ENCODE peak calls at places on chromosomes 12 and 14, in four cellular contexts. M is stomach, A is A549, U is WERI-Rb-1. H is an unnamed sample.

GRCh38 chr12:96099986-96100385 is 64.6 kb upstream of the LTA4H start:
- DNase-seq in M (no peak), A (no peak), U (no peak), H (peak)

GRCh38 chr14:95424533-95424932 is 91.9 kb downstream of the SYNE3 start:
- DNase-seq in M (no peak), A (no peak), U (no peak), H (no peak)

GRCh38 chr14:21311614-21312013 is 31.7 kb downstream of the RPGRIP1 start:
- DNase-seq in M (no peak), A (no peak), U (no peak), H (no peak)

GRCh38 chr12:64080319-64081008 is 141.6 kb downstream of the KICS2 start:
- DNase-seq in M (peak), A (peak), U (no peak), H (no peak)

GRCh38 chr12:54370218-54370730 is 6.0 kb upstream of the GPR84 start:
- DNase-seq in M (peak), A (peak), U (peak), H (peak)

GRCh38 chr14:23602181-23603095 is 23.8 kb upstream of the JPH4 start:
- DNase-seq in M (no peak), A (no peak), U (no peak), H (no peak)

GRCh38 chr14:100187247-100187833 is 27.9 kb upstream of the DEGS2 start:
- DNase-seq in M (peak), A (no peak), U (no peak), H (no peak)

GRCh38 chr14:89432226-89432625 is 15.2 kb upstream of the FOXN3 start:
- DNase-seq in M (no peak), A (no peak), U (no peak), H (no peak)

GRCh38 chr14:59044707-59045106 is 143.8 kb upstream of the DAAM1 start:
- DNase-seq in M (no peak), A (no peak), U (no peak), H (peak)

GRCh38 chr12:5716221-5716620 is 228.8 kb downstream of the ANO2 start:
- DNase-seq in M (no peak), A (no peak), U (no peak), H (no peak)

GRCh38 chr12:31518680-31519227 is 72.2 kb downstream of the DENND5B start:
- DNase-seq in M (no peak), A (peak), U (no peak), H (no peak)

GRCh38 chr14:55721353-55721752 is 141.3 kb downstream of the KTN1 start:
- DNase-seq in M (no peak), A (peak), U (no peak), H (peak)

GRCh38 chr12:14239350-14239934 is 126.0 kb upstream of the ATF7IP start:
- DNase-seq in M (no peak), A (peak), U (peak), H (peak)

GRCh38 chr14:101927859-101928258 is 36.5 kb upstream of the DYNC1H1 start:
- DNase-seq in M (peak), A (no peak), U (no peak), H (peak)

GRCh38 chr14:21267886-21268611 is 1.2 kb downstream of the HNRNPC start:
- DNase-seq in M (no peak), A (no peak), U (no peak), H (no peak)

GRCh38 chr12:111117017-111117416 is 196.6 kb upstream of the MYL2 start:
- DNase-seq in M (no peak), A (no peak), U (no peak), H (no peak)

GRCh38 chr12:53969588-53970259 is 3.2 kb upstream of the HOXC11 start:
- DNase-seq in M (no peak), A (no peak), U (no peak), H (no peak)

GRCh38 chr12:99658950-99659349 is 11.4 kb downstream of the GARIN6 start:
- DNase-seq in M (no peak), A (peak), U (no peak), H (peak)

GRCh38 chr12:18752280-18752920 is 14.5 kb downstream of the CAPZA3 start:
- DNase-seq in M (no peak), A (peak), U (no peak), H (no peak)

GRCh38 chr14:99549684-99550083 is 54.3 kb downstream of the CCDC85C start:
- DNase-seq in M (no peak), A (no peak), U (no peak), H (no peak)

GRCh38 chr12:59834659-59835474 is 239.0 kb downstream of the SLC16A7 start:
- DNase-seq in M (no peak), A (peak), U (no peak), H (peak)

GRCh38 chr14:100488057-100488456 is 99.2 kb downstream of the BEGAIN start:
- DNase-seq in M (no peak), A (no peak), U (no peak), H (no peak)

GRCh38 chr14:103931422-103931821 is 3.2 kb downstream of the TDRD9 start:
- DNase-seq in M (no peak), A (no peak), U (no peak), H (peak)

GRCh38 chr12:96198970-96199369 is 4.8 kb downstream of the ELK3 start:
- DNase-seq in M (no peak), A (peak), U (no peak), H (peak)

GRCh38 chr12:70839544-70839943 is 81.0 kb downstream of the PTPRR start:
- DNase-seq in M (no peak), A (no peak), U (no peak), H (no peak)

GRCh38 chr12:109710747-109711595 is 2.7 kb upstream of the FAM222A start:
- DNase-seq in M (no peak), A (peak), U (no peak), H (no peak)

GRCh38 chr12:86117711-86118110 is 138.5 kb downstream of the MGAT4C start:
- DNase-seq in M (no peak), A (peak), U (no peak), H (no peak)

DNA sequence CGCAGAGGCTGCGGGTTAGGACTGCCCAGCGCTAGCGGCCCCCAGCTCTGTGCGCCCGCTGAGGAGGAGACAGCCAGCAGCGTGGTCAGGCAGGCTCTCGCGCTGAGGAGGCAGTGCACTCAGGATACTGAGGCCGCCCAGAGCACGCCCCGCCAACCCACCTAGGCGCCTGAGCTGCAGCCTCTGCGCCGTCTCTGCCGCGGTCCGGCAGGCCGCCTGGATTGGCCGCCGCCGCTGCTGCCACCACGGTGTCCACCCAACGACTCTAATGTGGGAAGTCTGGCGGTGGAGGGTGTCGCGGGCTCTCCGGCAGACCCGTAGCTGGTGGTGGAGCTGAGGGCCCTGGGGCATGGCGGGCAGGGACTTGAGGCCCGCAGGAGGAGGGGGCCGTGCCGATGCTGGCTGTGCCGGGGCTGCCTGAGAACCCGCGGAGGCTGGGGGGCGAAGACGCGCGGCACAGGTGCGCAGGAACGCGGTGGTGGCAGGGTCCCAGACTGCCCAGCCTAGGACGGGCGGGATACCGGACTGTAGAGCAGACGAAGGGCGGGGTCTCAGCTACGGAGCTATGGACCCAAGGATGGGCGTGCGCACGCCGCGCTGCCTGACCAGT is 69.9 kb downstream of the ASCL4 start:
- DNase-seq in M (peak), A (no peak), U (peak), H (no peak)
- H3K4me3 ChIP-seq in M (peak), A (no peak), U (peak), H (no peak)

DNA sequence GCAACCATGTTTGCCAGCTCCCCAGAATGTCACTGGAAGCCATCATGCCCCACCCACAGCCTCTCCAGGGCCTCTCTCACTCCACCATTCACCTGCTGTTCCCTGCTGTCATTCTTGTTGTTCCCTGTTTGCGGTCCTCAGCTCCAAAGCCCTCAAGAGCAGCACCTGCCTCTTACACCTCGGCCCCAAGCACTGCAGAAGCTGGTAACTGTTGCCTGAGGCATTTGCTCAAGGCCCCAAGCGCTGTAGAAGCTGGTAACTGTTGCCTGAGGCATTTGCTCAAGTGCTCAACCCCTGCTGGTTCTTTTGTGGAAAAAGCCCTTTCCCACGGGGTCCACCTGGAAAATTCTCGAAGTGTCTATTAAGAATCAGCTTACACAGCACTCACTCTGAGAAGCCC is 78.0 kb downstream of the ARL6IP4 start:
- DNase-seq in M (no peak), A (no peak), U (no peak), H (no peak)
- H3K4me3 ChIP-seq in M (no peak), A (no peak), U (no peak), H (no peak)

GRCh38 chr12:132583736-132584135 is 26.6 kb downstream of the LRCOL1 start:
- DNase-seq in M (no peak), A (no peak), U (no peak), H (no peak)
- H3K4me3 ChIP-seq in M (no peak), A (no peak), U (no peak), H (no peak)

DNA sequence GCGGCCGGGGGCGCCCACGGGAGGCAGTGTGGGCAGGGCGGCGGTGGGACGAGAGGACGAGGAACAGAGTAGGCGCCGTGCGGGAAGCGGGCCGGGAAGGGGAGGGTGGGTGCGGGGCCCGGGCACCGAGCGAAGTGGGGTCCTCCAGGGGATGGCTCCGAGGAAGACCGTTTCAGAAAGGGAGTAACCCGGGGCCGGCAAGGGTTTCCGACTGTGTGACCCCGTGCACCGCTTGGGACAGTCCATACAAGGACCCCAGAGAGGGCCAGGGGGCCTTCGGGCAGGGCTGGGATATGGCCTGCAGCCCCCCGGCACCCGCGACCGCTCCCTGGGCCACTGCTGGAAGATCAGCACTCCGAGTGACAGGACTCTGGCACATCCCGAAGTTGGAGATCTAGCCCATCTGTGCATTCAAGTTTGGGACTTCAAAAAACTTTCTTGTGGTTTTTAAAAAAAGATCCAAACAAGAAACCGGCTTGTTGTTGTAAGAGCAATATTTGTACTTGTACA is 448 bp downstream of the TSPAN9 start:
- DNase-seq in M (peak), A (no peak), U (no peak), H (no peak)
- H3K4me3 ChIP-seq in M (peak), A (peak), U (peak), H (no peak)

DNA sequence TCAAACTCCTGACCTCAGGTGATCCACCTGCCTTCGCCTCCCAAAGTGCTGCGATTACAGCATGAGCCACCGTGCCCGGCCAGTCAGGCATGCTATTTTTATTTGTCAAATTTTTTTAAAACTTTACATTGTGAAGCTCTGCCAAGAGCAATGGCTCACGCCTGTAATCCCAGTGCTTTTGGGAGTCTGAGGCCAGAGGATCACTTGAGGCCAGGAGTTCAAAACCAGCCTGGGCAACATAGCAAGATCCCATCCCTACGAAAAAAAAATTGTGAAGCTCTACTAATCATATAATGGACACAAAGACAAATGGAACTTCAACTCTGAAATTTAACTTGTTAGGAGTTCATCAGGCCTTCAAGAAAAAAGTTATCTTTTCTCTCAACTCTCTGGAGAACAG is 1.9 kb downstream of the R3HDM2 start:
- DNase-seq in M (no peak), A (no peak), U (no peak), H (no peak)
- H3K4me3 ChIP-seq in M (no peak), A (peak), U (no peak), H (peak)

GRCh38 chr14:61561657-61562276 is 133.5 kb upstream of the HIF1A start:
- DNase-seq in M (peak), A (peak), U (no peak), H (peak)
- H3K4me3 ChIP-seq in M (no peak), A (no peak), U (no peak), H (no peak)

DNA sequence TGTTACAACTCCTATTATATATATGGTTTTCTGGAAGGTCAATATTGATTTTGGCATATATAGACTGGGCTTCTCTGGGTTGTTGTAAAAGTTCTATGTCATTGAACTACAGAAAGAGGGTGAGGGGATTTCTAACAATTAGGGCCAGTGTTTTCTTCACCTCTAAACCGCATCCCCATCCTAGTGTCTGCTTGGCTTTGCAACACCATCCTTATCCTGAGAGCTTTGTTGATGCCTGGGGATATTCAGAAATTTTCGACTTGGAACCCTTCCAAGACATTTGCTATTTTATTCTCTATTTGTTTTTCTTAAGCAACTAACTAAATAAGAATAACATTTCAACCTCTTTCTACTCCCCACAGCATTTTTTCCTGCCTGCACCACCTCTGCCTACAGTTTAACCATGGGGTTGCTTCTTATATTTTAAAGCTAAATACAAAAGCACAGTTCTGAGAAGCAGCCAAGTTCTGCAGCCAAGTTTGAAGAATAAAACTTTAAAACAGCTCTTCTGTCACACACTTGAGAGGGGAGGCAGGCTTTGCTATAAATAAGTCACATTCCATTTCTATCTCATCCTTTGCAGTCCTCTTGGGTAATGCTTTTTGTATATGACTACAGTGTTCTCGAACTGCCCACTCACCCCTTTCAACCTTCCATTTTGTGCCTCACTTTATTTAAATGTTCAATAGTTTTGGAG is 53.5 kb downstream of the RGS6 start:
- DNase-seq in M (no peak), A (no peak), U (no peak), H (no peak)
- H3K4me3 ChIP-seq in M (no peak), A (no peak), U (no peak), H (no peak)

DNA sequence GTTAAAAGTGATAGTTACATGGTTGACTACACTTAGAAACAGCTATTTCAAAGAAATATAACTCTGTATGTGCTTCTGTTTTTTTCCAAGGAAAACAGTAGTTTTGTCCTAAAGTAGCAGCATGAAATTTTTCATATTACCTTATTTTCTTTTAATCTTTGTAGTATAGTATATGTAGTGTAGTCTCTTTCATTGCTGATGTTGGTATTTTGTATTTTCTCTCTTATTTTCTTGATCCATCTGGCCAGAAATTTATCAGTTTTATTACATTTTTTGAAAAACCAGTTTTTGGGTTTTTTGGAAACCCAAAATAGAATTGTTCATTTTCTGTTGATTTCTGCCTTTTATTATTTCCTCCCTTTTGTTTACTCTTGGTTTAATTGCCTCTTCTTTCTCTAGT is 6.4 kb upstream of the RNU6-8 start:
- DNase-seq in M (no peak), A (no peak), U (no peak), H (no peak)
- H3K4me3 ChIP-seq in M (no peak), A (no peak), U (no peak), H (no peak)

GRCh38 chr12:114982760-114983159 is 298.8 kb upstream of the TBX3 start:
- DNase-seq in M (no peak), A (peak), U (no peak), H (peak)
- H3K4me3 ChIP-seq in M (no peak), A (no peak), U (no peak), H (no peak)